ENCODE peak calls at places on chromosomes 4 and X, in ten cellular contexts. One of them, this sample, is unnamed.

GRCh38 chrX:65581661-65582339 is 47.2 kb upstream of the LAS1L start:
- DNase-seq in NCI-H1105 treated with DMSO at 0.1 percent for 48 hours: peak
- DNase-seq in CD8-positive, alpha-beta memory T cell: peak
- DNase-seq in nephron progenitor cell: peak
- DNase-seq in fibroblast of the conjunctiva: peak
- DNase-seq in islet precursor cell: peak
- DNase-seq in ecto neural progenitor cell: peak
- DNase-seq in AG09319: no peak
- DNase-seq in NCI-H2081: peak
- DNase-seq in hypothalamus: peak
- DNase-seq in this sample: no peak

GRCh38 chr4:183362916-183363542 is 40.8 kb upstream of the CLDN24 start:
- DNase-seq in NCI-H1105 treated with DMSO at 0.1 percent for 48 hours: no peak
- DNase-seq in CD8-positive, alpha-beta memory T cell: no peak
- DNase-seq in nephron progenitor cell: no peak
- DNase-seq in fibroblast of the conjunctiva: no peak
- DNase-seq in islet precursor cell: no peak
- DNase-seq in ecto neural progenitor cell: no peak
- DNase-seq in AG09319: no peak
- DNase-seq in NCI-H2081: no peak
- DNase-seq in hypothalamus: no peak
- DNase-seq in this sample: no peak

GRCh38 chrX:110051559-110051958 is 48.6 kb downstream of the TMEM164 start:
- DNase-seq in NCI-H1105 treated with DMSO at 0.1 percent for 48 hours: no peak
- DNase-seq in CD8-positive, alpha-beta memory T cell: no peak
- DNase-seq in nephron progenitor cell: no peak
- DNase-seq in fibroblast of the conjunctiva: no peak
- DNase-seq in islet precursor cell: no peak
- DNase-seq in ecto neural progenitor cell: no peak
- DNase-seq in AG09319: no peak
- DNase-seq in NCI-H2081: no peak
- DNase-seq in hypothalamus: no peak
- DNase-seq in this sample: no peak

GRCh38 chrX:122113376-122113775 is 1066.0 kb downstream of the GLUD2 start:
- DNase-seq in NCI-H1105 treated with DMSO at 0.1 percent for 48 hours: no peak
- DNase-seq in CD8-positive, alpha-beta memory T cell: no peak
- DNase-seq in nephron progenitor cell: no peak
- DNase-seq in fibroblast of the conjunctiva: no peak
- DNase-seq in islet precursor cell: no peak
- DNase-seq in ecto neural progenitor cell: no peak
- DNase-seq in AG09319: no peak
- DNase-seq in NCI-H2081: no peak
- DNase-seq in hypothalamus: no peak
- DNase-seq in this sample: no peak

GRCh38 chr4:153257966-153258365 is 53.7 kb downstream of the TRIM2 start:
- DNase-seq in NCI-H1105 treated with DMSO at 0.1 percent for 48 hours: peak
- DNase-seq in CD8-positive, alpha-beta memory T cell: no peak
- DNase-seq in nephron progenitor cell: no peak
- DNase-seq in fibroblast of the conjunctiva: no peak
- DNase-seq in islet precursor cell: no peak
- DNase-seq in ecto neural progenitor cell: peak
- DNase-seq in AG09319: no peak
- DNase-seq in NCI-H2081: peak
- DNase-seq in hypothalamus: no peak
- DNase-seq in this sample: no peak

GRCh38 chr4:1315838-1316536 is 26.3 kb downstream of the MAEA start:
- DNase-seq in NCI-H1105 treated with DMSO at 0.1 percent for 48 hours: no peak
- DNase-seq in CD8-positive, alpha-beta memory T cell: no peak
- DNase-seq in nephron progenitor cell: no peak
- DNase-seq in fibroblast of the conjunctiva: no peak
- DNase-seq in islet precursor cell: no peak
- DNase-seq in ecto neural progenitor cell: no peak
- DNase-seq in AG09319: no peak
- DNase-seq in NCI-H2081: no peak
- DNase-seq in hypothalamus: no peak
- DNase-seq in this sample: no peak

GRCh38 chr4:6493668-6494304 is 21.4 kb upstream of the PPP2R2C start:
- DNase-seq in NCI-H1105 treated with DMSO at 0.1 percent for 48 hours: peak
- DNase-seq in CD8-positive, alpha-beta memory T cell: no peak
- DNase-seq in nephron progenitor cell: peak
- DNase-seq in fibroblast of the conjunctiva: no peak
- DNase-seq in islet precursor cell: peak
- DNase-seq in ecto neural progenitor cell: no peak
- DNase-seq in AG09319: no peak
- DNase-seq in NCI-H2081: no peak
- DNase-seq in hypothalamus: no peak
- DNase-seq in this sample: no peak

GRCh38 chr4:38138363-38138762 is 178.2 kb downstream of the PTTG2 start:
- DNase-seq in NCI-H1105 treated with DMSO at 0.1 percent for 48 hours: no peak
- DNase-seq in CD8-positive, alpha-beta memory T cell: no peak
- DNase-seq in nephron progenitor cell: no peak
- DNase-seq in fibroblast of the conjunctiva: no peak
- DNase-seq in islet precursor cell: peak
- DNase-seq in ecto neural progenitor cell: no peak
- DNase-seq in AG09319: no peak
- DNase-seq in NCI-H2081: no peak
- DNase-seq in hypothalamus: no peak
- DNase-seq in this sample: no peak

GRCh38 chr4:910366-911091 is 21.6 kb downstream of the GAK start:
- DNase-seq in NCI-H1105 treated with DMSO at 0.1 percent for 48 hours: no peak
- DNase-seq in CD8-positive, alpha-beta memory T cell: no peak
- DNase-seq in nephron progenitor cell: no peak
- DNase-seq in fibroblast of the conjunctiva: no peak
- DNase-seq in islet precursor cell: no peak
- DNase-seq in ecto neural progenitor cell: no peak
- DNase-seq in AG09319: no peak
- DNase-seq in NCI-H2081: no peak
- DNase-seq in hypothalamus: no peak
- DNase-seq in this sample: no peak

GRCh38 chr4:74148205-74148604 is 9.7 kb upstream of the MTHFD2L start:
- DNase-seq in NCI-H1105 treated with DMSO at 0.1 percent for 48 hours: no peak
- DNase-seq in CD8-positive, alpha-beta memory T cell: no peak
- DNase-seq in nephron progenitor cell: no peak
- DNase-seq in fibroblast of the conjunctiva: no peak
- DNase-seq in islet precursor cell: no peak
- DNase-seq in ecto neural progenitor cell: no peak
- DNase-seq in AG09319: no peak
- DNase-seq in NCI-H2081: no peak
- DNase-seq in hypothalamus: no peak
- DNase-seq in this sample: no peak

GRCh38 chr4:61094854-61095598 is 105.1 kb upstream of the ADGRL3 start:
- DNase-seq in NCI-H1105 treated with DMSO at 0.1 percent for 48 hours: no peak
- DNase-seq in CD8-positive, alpha-beta memory T cell: no peak
- DNase-seq in nephron progenitor cell: no peak
- DNase-seq in fibroblast of the conjunctiva: no peak
- DNase-seq in islet precursor cell: peak
- DNase-seq in ecto neural progenitor cell: no peak
- DNase-seq in AG09319: no peak
- DNase-seq in NCI-H2081: no peak
- DNase-seq in hypothalamus: no peak
- DNase-seq in this sample: no peak

GRCh38 chr4:128451270-128451905 is 163.8 kb upstream of the PGRMC2 start:
- DNase-seq in NCI-H1105 treated with DMSO at 0.1 percent for 48 hours: no peak
- DNase-seq in CD8-positive, alpha-beta memory T cell: no peak
- DNase-seq in nephron progenitor cell: no peak
- DNase-seq in fibroblast of the conjunctiva: no peak
- DNase-seq in islet precursor cell: no peak
- DNase-seq in ecto neural progenitor cell: no peak
- DNase-seq in AG09319: no peak
- DNase-seq in NCI-H2081: no peak
- DNase-seq in hypothalamus: no peak
- DNase-seq in this sample: no peak

GRCh38 chr4:139785356-139785755 is 119.7 kb downstream of the MGST2 start:
- DNase-seq in NCI-H1105 treated with DMSO at 0.1 percent for 48 hours: no peak
- DNase-seq in CD8-positive, alpha-beta memory T cell: no peak
- DNase-seq in nephron progenitor cell: no peak
- DNase-seq in fibroblast of the conjunctiva: no peak
- DNase-seq in islet precursor cell: no peak
- DNase-seq in ecto neural progenitor cell: no peak
- DNase-seq in AG09319: no peak
- DNase-seq in NCI-H2081: no peak
- DNase-seq in hypothalamus: no peak
- DNase-seq in this sample: no peak

GRCh38 chr4:94375364-94375763 is 32.7 kb upstream of the HPGDS start:
- DNase-seq in NCI-H1105 treated with DMSO at 0.1 percent for 48 hours: no peak
- DNase-seq in CD8-positive, alpha-beta memory T cell: no peak
- DNase-seq in nephron progenitor cell: no peak
- DNase-seq in fibroblast of the conjunctiva: no peak
- DNase-seq in islet precursor cell: no peak
- DNase-seq in ecto neural progenitor cell: no peak
- DNase-seq in AG09319: no peak
- DNase-seq in NCI-H2081: no peak
- DNase-seq in hypothalamus: no peak
- DNase-seq in this sample: no peak

GRCh38 chr4:177047070-177047850 is 254.5 kb upstream of the VEGFC start:
- DNase-seq in NCI-H1105 treated with DMSO at 0.1 percent for 48 hours: peak
- DNase-seq in CD8-positive, alpha-beta memory T cell: peak
- DNase-seq in nephron progenitor cell: peak
- DNase-seq in fibroblast of the conjunctiva: peak
- DNase-seq in islet precursor cell: peak
- DNase-seq in ecto neural progenitor cell: peak
- DNase-seq in AG09319: peak
- DNase-seq in NCI-H2081: peak
- DNase-seq in hypothalamus: peak
- DNase-seq in this sample: peak

GRCh38 chr4:77047037-77047436 is 28.8 kb downstream of the CCNI start:
- DNase-seq in NCI-H1105 treated with DMSO at 0.1 percent for 48 hours: no peak
- DNase-seq in CD8-positive, alpha-beta memory T cell: no peak
- DNase-seq in nephron progenitor cell: no peak
- DNase-seq in fibroblast of the conjunctiva: no peak
- DNase-seq in islet precursor cell: no peak
- DNase-seq in ecto neural progenitor cell: no peak
- DNase-seq in AG09319: no peak
- DNase-seq in NCI-H2081: no peak
- DNase-seq in hypothalamus: no peak
- DNase-seq in this sample: no peak

GRCh38 chr4:106816501-106816900 is 219.6 kb downstream of the DKK2 start:
- DNase-seq in NCI-H1105 treated with DMSO at 0.1 percent for 48 hours: no peak
- DNase-seq in CD8-positive, alpha-beta memory T cell: no peak
- DNase-seq in nephron progenitor cell: no peak
- DNase-seq in fibroblast of the conjunctiva: no peak
- DNase-seq in islet precursor cell: no peak
- DNase-seq in ecto neural progenitor cell: no peak
- DNase-seq in AG09319: no peak
- DNase-seq in NCI-H2081: no peak
- DNase-seq in hypothalamus: no peak
- DNase-seq in this sample: peak

GRCh38 chrX:19760345-19760744 is 127.1 kb downstream of the SH3KBP1 start:
- DNase-seq in NCI-H1105 treated with DMSO at 0.1 percent for 48 hours: no peak
- DNase-seq in CD8-positive, alpha-beta memory T cell: no peak
- DNase-seq in nephron progenitor cell: no peak
- DNase-seq in fibroblast of the conjunctiva: no peak
- DNase-seq in islet precursor cell: no peak
- DNase-seq in ecto neural progenitor cell: no peak
- DNase-seq in AG09319: no peak
- DNase-seq in NCI-H2081: no peak
- DNase-seq in hypothalamus: no peak
- DNase-seq in this sample: no peak

GRCh38 chr4:174764105-174764729 is 64.8 kb downstream of the GLRA3 start:
- DNase-seq in NCI-H1105 treated with DMSO at 0.1 percent for 48 hours: peak
- DNase-seq in CD8-positive, alpha-beta memory T cell: no peak
- DNase-seq in nephron progenitor cell: no peak
- DNase-seq in fibroblast of the conjunctiva: peak
- DNase-seq in islet precursor cell: no peak
- DNase-seq in ecto neural progenitor cell: no peak
- DNase-seq in AG09319: peak
- DNase-seq in NCI-H2081: peak
- DNase-seq in hypothalamus: no peak
- DNase-seq in this sample: peak

GRCh38 chr4:80367737-80368136 is 32.2 kb downstream of the CFAP299 start:
- DNase-seq in NCI-H1105 treated with DMSO at 0.1 percent for 48 hours: no peak
- DNase-seq in CD8-positive, alpha-beta memory T cell: no peak
- DNase-seq in nephron progenitor cell: no peak
- DNase-seq in fibroblast of the conjunctiva: no peak
- DNase-seq in islet precursor cell: no peak
- DNase-seq in ecto neural progenitor cell: no peak
- DNase-seq in AG09319: no peak
- DNase-seq in NCI-H2081: no peak
- DNase-seq in hypothalamus: no peak
- DNase-seq in this sample: no peak

GRCh38 chr4:76658231-76659102 is 223.4 kb downstream of the SHROOM3 start:
- DNase-seq in NCI-H1105 treated with DMSO at 0.1 percent for 48 hours: no peak
- DNase-seq in CD8-positive, alpha-beta memory T cell: no peak
- DNase-seq in nephron progenitor cell: no peak
- DNase-seq in fibroblast of the conjunctiva: peak
- DNase-seq in islet precursor cell: no peak
- DNase-seq in ecto neural progenitor cell: no peak
- DNase-seq in AG09319: peak
- DNase-seq in NCI-H2081: no peak
- DNase-seq in hypothalamus: no peak
- DNase-seq in this sample: peak

GRCh38 chr4:2305766-2306501 is 44.0 kb upstream of the MXD4 start:
- DNase-seq in NCI-H1105 treated with DMSO at 0.1 percent for 48 hours: no peak
- DNase-seq in CD8-positive, alpha-beta memory T cell: no peak
- DNase-seq in nephron progenitor cell: no peak
- DNase-seq in fibroblast of the conjunctiva: no peak
- DNase-seq in islet precursor cell: no peak
- DNase-seq in ecto neural progenitor cell: no peak
- DNase-seq in AG09319: no peak
- DNase-seq in NCI-H2081: no peak
- DNase-seq in hypothalamus: no peak
- DNase-seq in this sample: no peak

GRCh38 chrX:153723351-153724251 is 586 bp downstream of the BCAP31 start:
- DNase-seq in NCI-H1105 treated with DMSO at 0.1 percent for 48 hours: peak
- DNase-seq in CD8-positive, alpha-beta memory T cell: peak
- DNase-seq in nephron progenitor cell: peak
- DNase-seq in fibroblast of the conjunctiva: no peak
- DNase-seq in islet precursor cell: peak
- DNase-seq in ecto neural progenitor cell: peak
- DNase-seq in AG09319: no peak
- DNase-seq in NCI-H2081: no peak
- DNase-seq in hypothalamus: no peak
- DNase-seq in this sample: no peak

GRCh38 chr4:53614616-53615015 is 23.3 kb upstream of the LNX1 start:
- DNase-seq in NCI-H1105 treated with DMSO at 0.1 percent for 48 hours: no peak
- DNase-seq in CD8-positive, alpha-beta memory T cell: no peak
- DNase-seq in nephron progenitor cell: no peak
- DNase-seq in fibroblast of the conjunctiva: no peak
- DNase-seq in islet precursor cell: peak
- DNase-seq in ecto neural progenitor cell: no peak
- DNase-seq in AG09319: no peak
- DNase-seq in NCI-H2081: no peak
- DNase-seq in hypothalamus: no peak
- DNase-seq in this sample: no peak

GRCh38 chr4:13173974-13174373 is 310.2 kb downstream of the RAB28 start:
- DNase-seq in NCI-H1105 treated with DMSO at 0.1 percent for 48 hours: no peak
- DNase-seq in CD8-positive, alpha-beta memory T cell: no peak
- DNase-seq in nephron progenitor cell: no peak
- DNase-seq in fibroblast of the conjunctiva: no peak
- DNase-seq in islet precursor cell: no peak
- DNase-seq in ecto neural progenitor cell: no peak
- DNase-seq in AG09319: no peak
- DNase-seq in NCI-H2081: no peak
- DNase-seq in hypothalamus: no peak
- DNase-seq in this sample: peak

GRCh38 chr4:113781439-113782040 is 20.0 kb upstream of the CAMK2D start:
- DNase-seq in NCI-H1105 treated with DMSO at 0.1 percent for 48 hours: peak
- DNase-seq in CD8-positive, alpha-beta memory T cell: no peak
- DNase-seq in nephron progenitor cell: no peak
- DNase-seq in fibroblast of the conjunctiva: peak
- DNase-seq in islet precursor cell: no peak
- DNase-seq in ecto neural progenitor cell: no peak
- DNase-seq in AG09319: no peak
- DNase-seq in NCI-H2081: peak
- DNase-seq in hypothalamus: no peak
- DNase-seq in this sample: no peak

GRCh38 chr4:96603635-96604034 is 763.7 kb downstream of the PDHA2 start:
- DNase-seq in NCI-H1105 treated with DMSO at 0.1 percent for 48 hours: no peak
- DNase-seq in CD8-positive, alpha-beta memory T cell: no peak
- DNase-seq in nephron progenitor cell: no peak
- DNase-seq in fibroblast of the conjunctiva: no peak
- DNase-seq in islet precursor cell: no peak
- DNase-seq in ecto neural progenitor cell: no peak
- DNase-seq in AG09319: no peak
- DNase-seq in NCI-H2081: no peak
- DNase-seq in hypothalamus: no peak
- DNase-seq in this sample: no peak

GRCh38 chr4:83285022-83285387 is 407 bp upstream of the COQ2 start:
- DNase-seq in NCI-H1105 treated with DMSO at 0.1 percent for 48 hours: peak
- DNase-seq in CD8-positive, alpha-beta memory T cell: no peak
- DNase-seq in nephron progenitor cell: no peak
- DNase-seq in fibroblast of the conjunctiva: peak
- DNase-seq in islet precursor cell: no peak
- DNase-seq in ecto neural progenitor cell: no peak
- DNase-seq in AG09319: peak
- DNase-seq in NCI-H2081: no peak
- DNase-seq in hypothalamus: no peak
- DNase-seq in this sample: peak